ENCODE peak calls at places on chromosome 7, in four cellular contexts. L is fibroblast of mammary gland, A is right lobe of liver, E is epithelial cell of proximal tubule. G is an unnamed sample.

GRCh38 chr7:1705339-1705738 is 35.3 kb downstream of the ELFN1 start:
- DNase-seq in L (no peak), A (no peak), E (no peak), G (no peak)

GRCh38 chr7:100799037-100799896 is 28.1 kb downstream of the EPHB4 start:
- DNase-seq in L (peak), A (no peak), E (no peak), G (peak)

GRCh38 chr7:108236681-108237415 is 106.7 kb upstream of the LAMB4 start:
- DNase-seq in L (no peak), A (no peak), E (no peak), G (no peak)

GRCh38 chr7:108340856-108341411 is 115.3 kb downstream of the NRCAM start:
- DNase-seq in L (no peak), A (no peak), E (no peak), G (no peak)

GRCh38 chr7:38554586-38554985 is 76.6 kb downstream of the AMPH start:
- DNase-seq in L (no peak), A (no peak), E (no peak), G (no peak)

GRCh38 chr7:36048902-36049240 is 104.2 kb upstream of the EEPD1 start:
- DNase-seq in L (peak), A (no peak), E (no peak), G (no peak)

GRCh38 chr7:51251292-51251691 is 65.3 kb downstream of the COBL start:
- DNase-seq in L (no peak), A (no peak), E (peak), G (no peak)

GRCh38 chr7:36037121-36037662 is 115.9 kb upstream of the EEPD1 start:
- DNase-seq in L (peak), A (no peak), E (no peak), G (no peak)

GRCh38 chr7:95434501-95435421 is at the start of gene PON2:
- DNase-seq in L (peak), A (peak), E (no peak), G (peak)

GRCh38 chr7:101736077-101736476 is 81.3 kb upstream of the CUX1 start:
- DNase-seq in L (peak), A (no peak), E (no peak), G (peak)

GRCh38 chr7:137006293-137006692 is 137.8 kb downstream of the CHRM2 start:
- DNase-seq in L (peak), A (no peak), E (no peak), G (no peak)

GRCh38 chr7:320297-320696 is 30.3 kb downstream of the FOXL3 start:
- DNase-seq in L (no peak), A (peak), E (no peak), G (no peak)

GRCh38 chr7:158241919-158242318 is 345.7 kb downstream of the PTPRN2 start:
- DNase-seq in L (no peak), A (no peak), E (no peak), G (no peak)

GRCh38 chr7:129950191-129950940 is 2.4 kb downstream of the UBE2H start:
- DNase-seq in L (no peak), A (no peak), E (no peak), G (peak)

GRCh38 chr7:155213955-155214327 is 83.7 kb upstream of the INSIG1 start:
- DNase-seq in L (no peak), A (no peak), E (no peak), G (no peak)

GRCh38 chr7:19143930-19144574 is 1.2 kb downstream of the FERD3L start:
- DNase-seq in L (no peak), A (no peak), E (no peak), G (no peak)

GRCh38 chr7:135795846-135796570 is 47.4 kb upstream of the FAM180A start:
- DNase-seq in L (no peak), A (no peak), E (no peak), G (no peak)

GRCh38 chr7:85021090-85021704 is 165.7 kb downstream of the SEMA3D start:
- DNase-seq in L (peak), A (no peak), E (no peak), G (no peak)
- TF ChIP-seq CTCF in L (peak), A (peak), E (peak), G (no peak)

GRCh38 chr7:71221049-71221448 is 89.1 kb downstream of the GALNT17 start:
- DNase-seq in L (no peak), A (no peak), E (no peak), G (no peak)

GRCh38 chr7:71221549-71221948 is 89.6 kb downstream of the GALNT17 start:
- DNase-seq in L (no peak), A (no peak), E (no peak), G (no peak)

GRCh38 chr7:71216211-71216610 is 84.3 kb downstream of the GALNT17 start:
- DNase-seq in L (no peak), A (no peak), E (no peak), G (no peak)

DNA sequence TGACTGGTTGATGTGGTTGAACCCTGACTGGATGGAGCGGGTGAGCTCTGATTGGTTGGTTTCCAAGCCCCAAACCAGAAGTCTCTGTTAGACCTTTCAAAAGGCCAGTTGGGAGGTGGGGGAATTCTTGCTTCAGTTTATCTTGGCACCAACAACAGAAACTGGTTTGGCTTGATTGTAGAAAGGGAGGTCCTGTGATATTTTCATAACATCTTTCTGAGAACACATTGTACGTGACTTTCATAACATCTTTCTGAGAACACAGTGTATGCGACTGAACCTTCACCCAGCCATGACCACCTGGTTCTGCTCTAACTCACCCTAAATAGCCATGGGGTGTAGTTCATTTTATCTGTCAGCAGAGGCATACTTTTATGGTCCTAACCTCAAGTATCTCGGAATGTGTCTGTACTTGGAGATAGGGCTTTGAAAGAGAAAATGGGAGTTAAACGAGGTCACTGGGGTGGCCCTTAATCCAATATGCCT is 88.3 kb downstream of the GALNT17 start:
- DNase-seq in L (no peak), A (no peak), E (no peak), G (no peak)
- TF ChIP-seq CTCF in L (no peak), A (no peak), E (no peak), G (no peak)

DNA sequence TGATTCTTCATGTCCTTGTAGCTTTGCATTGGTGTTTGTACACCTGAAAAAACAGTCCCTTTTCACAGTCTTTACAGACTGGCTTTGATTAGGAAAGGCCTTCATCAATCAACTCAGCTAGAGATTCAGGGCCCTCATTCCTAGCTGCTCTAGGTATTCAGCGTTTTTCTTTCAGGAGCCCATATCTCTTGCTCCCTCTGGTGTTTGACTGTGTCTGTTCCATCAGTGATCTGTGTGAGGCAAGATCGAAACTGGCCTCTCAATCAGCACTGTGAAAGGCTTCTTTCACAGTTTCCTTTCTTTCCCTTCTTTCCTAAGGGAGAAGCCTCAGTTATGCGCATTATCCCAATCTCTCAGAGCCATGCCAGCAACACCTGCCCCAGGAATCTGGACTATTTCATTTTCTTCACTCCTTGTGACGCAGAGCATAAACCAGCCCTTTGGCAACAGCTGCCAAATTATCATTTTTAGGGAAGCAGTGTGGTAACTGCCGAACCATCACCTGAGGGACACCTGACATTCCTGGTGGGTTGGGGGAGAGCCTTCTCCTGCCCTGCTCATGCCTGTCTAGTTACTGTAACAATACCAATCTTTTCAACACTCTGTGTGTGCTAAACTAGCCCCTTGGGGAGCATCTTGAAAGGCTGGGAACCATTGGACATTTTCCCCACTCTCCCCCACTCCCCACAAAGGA is 75.7 kb upstream of the CCDC71L start:
- DNase-seq in L (peak), A (no peak), E (peak), G (peak)
- TF ChIP-seq CTCF in L (peak), A (peak), E (peak), G (peak)

GRCh38 chr7:91034459-91035368 is 229.5 kb upstream of the FZD1 start:
- DNase-seq in L (peak), A (no peak), E (peak), G (peak)
- TF ChIP-seq CTCF in L (peak), A (peak), E (peak), G (peak)

DNA sequence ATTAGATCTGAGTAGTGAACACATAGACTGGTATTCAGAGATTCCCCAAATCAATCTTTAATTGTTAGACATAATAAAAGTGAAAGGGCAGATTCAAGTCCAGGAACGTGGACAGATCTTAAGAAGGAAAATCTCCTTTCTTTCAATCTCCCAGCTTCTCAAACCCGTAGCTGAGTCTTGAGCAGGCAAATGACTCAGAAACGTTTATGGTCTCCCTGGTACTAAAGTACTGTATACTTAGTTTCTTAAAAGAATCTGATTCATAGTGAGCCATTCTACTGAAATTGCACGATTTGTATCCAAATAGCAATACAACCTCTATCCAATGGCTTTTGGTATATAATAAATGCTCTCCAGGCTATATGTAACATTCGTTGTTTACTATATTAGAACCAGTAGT is 140.4 kb upstream of the RHEB start:
- DNase-seq in L (peak), A (no peak), E (no peak), G (no peak)
- TF ChIP-seq CTCF in L (no peak), A (no peak), E (no peak), G (no peak)

DNA sequence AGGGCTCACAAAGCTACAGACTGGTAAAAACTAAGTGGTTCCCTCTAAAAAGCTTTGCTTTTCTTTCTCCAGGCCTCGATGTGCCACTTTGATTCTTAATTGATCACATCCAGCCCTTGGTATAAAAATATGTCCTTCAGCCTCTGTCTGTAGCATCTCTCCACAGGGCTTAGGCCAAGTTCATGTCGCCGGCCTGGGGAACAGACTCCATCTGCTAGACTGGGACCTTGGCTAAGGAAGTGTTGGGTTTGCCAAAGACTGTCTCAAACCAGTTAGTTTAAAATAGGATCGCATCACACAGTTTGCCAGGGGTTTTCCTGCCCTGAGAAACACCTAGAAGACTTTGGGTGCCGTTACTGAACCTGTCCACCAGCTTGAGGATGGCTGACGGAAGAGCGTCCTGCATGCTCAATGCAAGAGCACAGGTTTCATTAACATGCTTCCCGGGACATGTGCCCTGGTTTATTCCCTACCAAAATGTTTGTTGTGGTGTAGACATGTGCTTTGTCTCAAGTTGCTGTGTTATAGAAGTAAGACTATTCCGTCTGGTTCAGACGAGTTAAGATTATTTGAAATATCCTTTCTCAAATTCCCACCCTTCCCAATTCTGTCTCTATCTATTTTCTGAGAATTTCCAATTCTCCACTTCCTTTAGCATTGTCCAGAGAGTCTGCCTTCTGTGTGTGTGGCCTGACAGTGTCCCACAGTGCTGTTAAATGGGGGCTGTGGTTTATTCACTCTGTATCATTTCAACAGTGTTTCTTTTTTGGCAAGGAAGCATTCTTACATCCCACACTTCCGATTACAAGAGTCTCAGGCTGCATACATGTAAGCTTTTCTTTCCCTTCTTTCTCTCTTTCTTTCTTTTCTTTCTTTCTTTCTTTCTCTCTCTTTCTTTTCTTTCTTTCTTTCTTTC is 334.7 kb downstream of the INHBA start:
- DNase-seq in L (peak), A (no peak), E (no peak), G (no peak)
- TF ChIP-seq CTCF in L (no peak), A (no peak), E (no peak), G (no peak)

GRCh38 chr7:93138576-93138975 is 9.6 kb downstream of the SAMD9L start:
- DNase-seq in L (no peak), A (no peak), E (no peak), G (no peak)
- TF ChIP-seq CTCF in L (no peak), A (no peak), E (no peak), G (no peak)

DNA sequence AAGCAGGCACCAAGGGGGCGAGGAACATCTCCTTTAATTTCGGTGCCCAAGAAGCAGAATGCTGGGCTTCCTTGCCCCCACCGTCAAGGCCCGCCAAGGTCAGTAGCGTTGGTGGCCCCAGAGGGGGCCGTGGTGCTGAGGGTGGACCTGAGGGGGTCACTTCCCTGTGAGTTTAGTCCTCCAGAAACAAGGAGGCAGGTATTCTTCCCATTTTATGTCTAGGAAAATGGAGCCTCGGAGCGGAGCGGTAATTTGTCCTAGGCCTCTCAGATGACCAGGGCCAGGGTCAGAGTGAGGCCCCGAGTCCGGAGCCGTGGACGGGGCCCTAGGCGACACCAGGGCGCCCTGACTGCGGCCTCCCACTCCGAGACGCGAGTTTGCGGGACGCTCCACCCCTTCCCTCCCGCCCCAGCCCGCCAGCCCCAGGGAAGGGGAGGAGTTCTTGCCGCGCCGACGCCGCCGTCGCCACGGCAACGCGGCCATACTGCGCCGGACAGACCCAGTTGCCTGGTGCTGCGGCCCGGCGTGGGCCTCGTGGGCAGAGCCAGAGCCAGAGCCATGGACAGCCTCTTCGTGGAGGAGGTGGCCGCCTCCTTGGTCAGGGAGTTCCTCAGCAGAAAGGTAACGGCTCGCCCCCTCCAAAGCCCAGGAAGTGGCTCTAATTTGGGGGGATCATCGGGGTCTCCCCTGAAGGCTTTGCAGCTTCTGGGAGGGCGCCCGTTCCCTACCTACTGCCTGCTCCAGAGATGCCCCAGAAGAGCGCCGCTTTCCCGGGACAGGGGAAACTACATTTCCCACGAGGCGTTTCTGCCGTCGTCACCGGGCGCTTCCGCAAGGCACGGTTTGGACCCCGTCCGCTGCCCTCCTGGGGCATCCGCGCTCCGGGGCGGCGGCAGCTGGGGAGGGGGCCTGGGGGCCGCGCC is at the start of gene MINDY4:
- DNase-seq in L (peak), A (peak), E (no peak), G (peak)
- TF ChIP-seq CTCF in L (no peak), A (peak), E (no peak), G (no peak)

GRCh38 chr7:40369641-40370277 is 235.0 kb downstream of the SUGCT start:
- DNase-seq in L (no peak), A (no peak), E (no peak), G (no peak)

GRCh38 chr7:40374575-40374974 is 239.8 kb downstream of the SUGCT start:
- DNase-seq in L (peak), A (no peak), E (no peak), G (no peak)

GRCh38 chr7:40372031-40372430 is 237.2 kb downstream of the SUGCT start:
- DNase-seq in L (peak), A (no peak), E (peak), G (no peak)
- TF ChIP-seq CTCF in L (no peak), A (no peak), E (no peak), G (no peak)

GRCh38 chr7:25148772-25149575 is 23.9 kb upstream of the CYCS start:
- DNase-seq in L (no peak), A (no peak), E (no peak), G (peak)
- TF ChIP-seq CTCF in L (no peak), A (no peak), E (no peak), G (no peak)

G was measured in activated CD8-positive, alpha-beta T cell treated with anti-CD3 and anti-CD28 coated beads for 36 hours.